ENCODE peak calls at places on chromosomes 2 and 18, in five cellular contexts. Z is heart left ventricle, N is iris pigment epithelial cell, O is foreskin fibroblast, J is HEK293T. U is an unnamed sample.

GRCh38 chr2:104901037-104901851 is 47.3 kb downstream of the POU3F3 start:
- DNase-seq in Z (no peak), O (no peak), J (no peak), N (no peak), U (no peak)

GRCh38 chr2:85707304-85707703 is 13.1 kb downstream of the GNLY start:
- DNase-seq in O (peak), N (peak), J (peak), Z (no peak), U (peak)

GRCh38 chr2:219643788-219644398 is 16.5 kb downstream of the SLC4A3 start:
- DNase-seq in Z (peak), J (no peak), N (peak), O (no peak), U (no peak)

GRCh38 chr2:120429586-120430500 is 83.9 kb downstream of the INHBB start:
- DNase-seq in N (no peak), J (no peak), Z (no peak), O (no peak), U (no peak)

GRCh38 chr18:62236252-62236651 is 49.2 kb downstream of the RELCH start:
- DNase-seq in J (no peak), Z (no peak), N (no peak), O (no peak), U (no peak)

GRCh38 chr2:11695576-11695975 is 25.6 kb upstream of the NTSR2 start:
- DNase-seq in Z (no peak), O (no peak), J (no peak), N (no peak), U (no peak)

GRCh38 chr2:26068602-26069298 is 34.9 kb downstream of the RAB10 start:
- DNase-seq in N (peak), J (no peak), Z (no peak), O (peak), U (peak)

GRCh38 chr18:79742076-79742475 is 55.7 kb upstream of the KCNG2 start:
- DNase-seq in N (no peak), J (no peak), Z (peak), O (no peak), U (no peak)

GRCh38 chr2:41904459-41904858 is 143.4 kb upstream of the PKDCC start:
- DNase-seq in J (no peak), O (no peak), Z (no peak), N (no peak), U (no peak)

GRCh38 chr2:132668986-132669853 is 785 bp downstream of the LYPD1 start:
- DNase-seq in N (peak), J (peak), Z (no peak), O (peak), U (peak)